ENCODE peak calls at places on chromosomes 11 and 22, in six cellular contexts. N is ecto neural progenitor cell, F is left ventricle myocardium inferior, B is right cardiac atrium, T is LHCN-M2, V is iris pigment epithelial cell. P is an unnamed sample.

GRCh38 chr11:35658028-35658948 is 4.3 kb upstream of the TRIM44 start:
- DNase-seq in T (peak), N (no peak), B (no peak), F (no peak), V (peak), P (no peak)

GRCh38 chr11:36508743-36509142 is 1.3 kb downstream of the TRAF6 start:
- DNase-seq in V (no peak), T (no peak), B (no peak), N (no peak), F (no peak), P (no peak)

GRCh38 chr11:10454902-10455631 is at the start of gene AMPD3:
- DNase-seq in T (peak), B (no peak), F (no peak), N (no peak), V (peak), P (no peak)

GRCh38 chr11:125871391-125872137 is 15.9 kb upstream of the HYLS1 start:
- DNase-seq in V (peak), N (peak), B (no peak), T (peak), F (no peak), P (no peak)

GRCh38 chr11:10294289-10294953 is 402 bp upstream of the SBF2 start:
- DNase-seq in N (peak), V (peak), B (peak), T (peak), F (peak), P (peak)

GRCh38 chr22:32518848-32519247 is 44.2 kb downstream of the FBXO7 start:
- DNase-seq in F (no peak), V (no peak), N (no peak), B (no peak), T (no peak), P (no peak)

GRCh38 chr11:66347425-66348276 is at the start of gene B4GAT1:
- DNase-seq in F (peak), V (peak), N (peak), B (peak), T (peak), P (peak)

GRCh38 chr22:37193629-37194191 is 5.7 kb upstream of the C1QTNF6 start:
- DNase-seq in B (no peak), F (no peak), N (no peak), V (peak), T (peak), P (no peak)

GRCh38 chr11:130711193-130711592 is 205.1 kb downstream of the SNX19 start:
- DNase-seq in V (no peak), F (no peak), B (no peak), T (no peak), N (no peak), P (no peak)

GRCh38 chr22:24683671-24684070 is 80.7 kb downstream of the GGT1 start:
- DNase-seq in B (no peak), N (no peak), F (no peak), T (peak), V (peak), P (no peak)

GRCh38 chr11:10409207-10409661 is 45.8 kb upstream of the AMPD3 start:
- DNase-seq in N (peak), T (no peak), B (no peak), F (no peak), V (no peak), P (no peak)

GRCh38 chr11:87447606-87448005 is 409.9 kb downstream of the TMEM135 start:
- DNase-seq in N (no peak), V (no peak), F (no peak), B (no peak), T (no peak), P (no peak)

GRCh38 chr11:924406-925157 is 1.1 kb upstream of the AP2A2 start:
- DNase-seq in B (no peak), F (peak), V (no peak), T (no peak), N (no peak), P (no peak)

P was measured in tibial nerve.